ENCODE peak calls at places on chromosomes 6 and 20, in five cellular contexts. V is tibial nerve, N is esophagus squamous epithelium, R is Peyer's patch, A is occipital lobe. P is an unnamed sample.

GRCh38 chr6:148980234-148980633 is 233.4 kb downstream of the UST start:
- DNase-seq in V (no peak), N (no peak), R (no peak), A (no peak), P (no peak)

GRCh38 chr20:34794006-34794585 is 31.4 kb downstream of the NCOA6 start:
- DNase-seq in V (no peak), N (no peak), R (no peak), A (no peak), P (no peak)

GRCh38 chr6:27631614-27631925 is 158.7 kb upstream of the ZNF184 start:
- DNase-seq in V (no peak), N (no peak), R (no peak), A (no peak), P (no peak)

GRCh38 chr6:55868910-55869479 is 6.4 kb downstream of the BMP5 start:
- DNase-seq in V (no peak), N (no peak), R (no peak), A (no peak), P (no peak)

GRCh38 chr6:73011945-73012344 is 213.4 kb downstream of the KHDC1L start:
- DNase-seq in V (no peak), N (no peak), R (no peak), A (no peak), P (no peak)

GRCh38 chr6:133757330-133757729 is 131.6 kb upstream of the TCF21 start:
- DNase-seq in V (no peak), N (no peak), R (no peak), A (no peak), P (no peak)

GRCh38 chr6:166281104-166281503 is 27.1 kb downstream of the PRR18 start:
- DNase-seq in V (no peak), N (no peak), R (no peak), A (no peak), P (no peak)

GRCh38 chr6:168417158-168417557 is 23.8 kb upstream of the SMOC2 start:
- DNase-seq in V (no peak), N (no peak), R (no peak), A (no peak), P (no peak)

GRCh38 chr6:160069050-160069454 is 52.6 kb upstream of the SLC22A1 start:
- DNase-seq in V (no peak), N (no peak), R (no peak), A (no peak), P (no peak)

GRCh38 chr6:21235162-21235561 is 358.4 kb upstream of the SOX4 start:
- DNase-seq in V (no peak), N (no peak), R (no peak), A (no peak), P (no peak)

GRCh38 chr20:61922411-61922810 is 143.3 kb downstream of the TAF4 start:
- DNase-seq in V (no peak), N (no peak), R (no peak), A (no peak), P (no peak)

GRCh38 chr6:33677153-33677660 is 34.3 kb downstream of the UQCC2 start:
- DNase-seq in V (no peak), N (no peak), R (no peak), A (no peak), P (no peak)

GRCh38 chr20:58260006-58260405 is 31.6 kb upstream of the ANKRD60 start:
- DNase-seq in V (no peak), N (no peak), R (no peak), A (no peak), P (no peak)

GRCh38 chr20:3734111-3734843 is 1.8 kb downstream of the HSPA12B start:
- DNase-seq in V (no peak), N (no peak), R (peak; percentile 56), A (no peak), P (no peak)

GRCh38 chr6:98067375-98067774 is 767.0 kb upstream of the POU3F2 start:
- DNase-seq in V (no peak), N (no peak), R (no peak), A (no peak), P (no peak)

GRCh38 chr6:111984516-111985201 is 69.2 kb upstream of the CCN6 start:
- DNase-seq in V (no peak), N (no peak), R (no peak), A (no peak), P (no peak)

GRCh38 chr6:18100296-18100695 is 22.2 kb downstream of the NHLRC1 start:
- DNase-seq in V (no peak), N (no peak), R (no peak), A (peak; percentile 5), P (no peak)

GRCh38 chr6:129921169-129921817 is 60.2 kb upstream of the TMEM244 start:
- DNase-seq in V (no peak), N (no peak), R (no peak), A (no peak), P (no peak)

GRCh38 chr20:46706242-46706641 is 3.2 kb upstream of the SLC2A10 start:
- DNase-seq in V (no peak), N (no peak), R (no peak), A (no peak), P (no peak)

GRCh38 chr6:159595173-159595572 is 97.9 kb downstream of the SOD2 start:
- DNase-seq in V (no peak), N (no peak), R (no peak), A (peak; percentile 29), P (no peak)

GRCh38 chr20:49867453-49868215 is 47.7 kb downstream of the SPATA2 start:
- DNase-seq in V (no peak), N (no peak), R (no peak), A (no peak), P (no peak)

GRCh38 chr20:46810442-46811327 is 84.0 kb upstream of the EYA2 start:
- DNase-seq in V (no peak), N (no peak), R (no peak), A (no peak), P (no peak)

P was measured in iPS DF 19.7.